ENCODE peak calls at places on chromosome 3, in five cellular contexts. One of them, this sample, is unnamed.

GRCh38 chr3:99901200-99901926 is 83.7 kb downstream of the CMSS1 start:
- DNase-seq in HCT116: peak; percentile 77
- DNase-seq in NCI-H2107: no peak
- DNase-seq in activated T-helper 1 cell treated with anti-CD3 and anti-CD28 coated beads, Interleukin-2, amount 50 U/mL, for 16 hours: no peak
- DNase-seq in upper lobe of left lung: no peak
- DNase-seq in this sample: peak; percentile 85

GRCh38 chr3:65871305-65872141 is 167.2 kb downstream of the MAGI1 start:
- DNase-seq in HCT116: no peak
- DNase-seq in upper lobe of left lung: no peak
- DNase-seq in NCI-H2107: no peak
- DNase-seq in activated T-helper 1 cell treated with anti-CD3 and anti-CD28 coated beads, Interleukin-2, amount 50 U/mL, for 16 hours: no peak
- DNase-seq in this sample: no peak

GRCh38 chr3:15964605-15965061 is 166.9 kb upstream of the ANKRD28 start:
- DNase-seq in NCI-H2107: no peak
- DNase-seq in HCT116: no peak
- DNase-seq in upper lobe of left lung: no peak
- DNase-seq in activated T-helper 1 cell treated with anti-CD3 and anti-CD28 coated beads, Interleukin-2, amount 50 U/mL, for 16 hours: no peak
- DNase-seq in this sample: peak; percentile 10

GRCh38 chr3:12224181-12225147 is 64.4 kb upstream of the PPARG start:
- DNase-seq in upper lobe of left lung: no peak
- DNase-seq in HCT116: no peak
- DNase-seq in activated T-helper 1 cell treated with anti-CD3 and anti-CD28 coated beads, Interleukin-2, amount 50 U/mL, for 16 hours: no peak
- DNase-seq in NCI-H2107: no peak
- DNase-seq in this sample: no peak

GRCh38 chr3:160448845-160449659 is 534 bp downstream of the TRIM59 start:
- DNase-seq in NCI-H2107: no peak
- DNase-seq in HCT116: no peak
- DNase-seq in activated T-helper 1 cell treated with anti-CD3 and anti-CD28 coated beads, Interleukin-2, amount 50 U/mL, for 16 hours: no peak
- DNase-seq in upper lobe of left lung: peak; percentile 89
- DNase-seq in this sample: no peak

GRCh38 chr3:11770105-11770476 is 76.6 kb downstream of the TAMM41 start:
- DNase-seq in upper lobe of left lung: no peak
- DNase-seq in activated T-helper 1 cell treated with anti-CD3 and anti-CD28 coated beads, Interleukin-2, amount 50 U/mL, for 16 hours: no peak
- DNase-seq in HCT116: no peak
- DNase-seq in NCI-H2107: no peak
- DNase-seq in this sample: no peak

GRCh38 chr3:55440406-55440708 is 46.7 kb downstream of the WNT5A start:
- DNase-seq in NCI-H2107: no peak
- DNase-seq in upper lobe of left lung: no peak
- DNase-seq in HCT116: no peak
- DNase-seq in activated T-helper 1 cell treated with anti-CD3 and anti-CD28 coated beads, Interleukin-2, amount 50 U/mL, for 16 hours: no peak
- DNase-seq in this sample: no peak

GRCh38 chr3:152374260-152374990 is 105.7 kb downstream of the MBNL1 start:
- DNase-seq in activated T-helper 1 cell treated with anti-CD3 and anti-CD28 coated beads, Interleukin-2, amount 50 U/mL, for 16 hours: no peak
- DNase-seq in HCT116: no peak
- DNase-seq in upper lobe of left lung: no peak
- DNase-seq in NCI-H2107: no peak
- DNase-seq in this sample: no peak

GRCh38 chr3:37532168-37532567 is 329.5 kb upstream of the CTDSPL start:
- DNase-seq in HCT116: no peak
- DNase-seq in NCI-H2107: no peak
- DNase-seq in activated T-helper 1 cell treated with anti-CD3 and anti-CD28 coated beads, Interleukin-2, amount 50 U/mL, for 16 hours: no peak
- DNase-seq in upper lobe of left lung: no peak
- DNase-seq in this sample: no peak

GRCh38 chr3:187902938-187903337 is 157.7 kb upstream of the BCL6 start:
- DNase-seq in activated T-helper 1 cell treated with anti-CD3 and anti-CD28 coated beads, Interleukin-2, amount 50 U/mL, for 16 hours: no peak
- DNase-seq in NCI-H2107: no peak
- DNase-seq in HCT116: no peak
- DNase-seq in upper lobe of left lung: no peak
- DNase-seq in this sample: no peak

GRCh38 chr3:142987080-142987700 is 14.2 kb upstream of the U2SURP start:
- DNase-seq in HCT116: no peak
- DNase-seq in NCI-H2107: peak; percentile 46
- DNase-seq in activated T-helper 1 cell treated with anti-CD3 and anti-CD28 coated beads, Interleukin-2, amount 50 U/mL, for 16 hours: no peak
- DNase-seq in upper lobe of left lung: no peak
- DNase-seq in this sample: no peak